ENCODE peak calls at places on chromosomes 1 and 21, in seven cellular contexts. C, O, J, I, L, W and F are unnamed samples.

GRCh38 chr1:221839794-221840395 is 98.0 kb upstream of the DUSP10 start:
- DNase-seq in C (peak), O (no peak), J (peak), I (no peak), L (peak), W (no peak), F (peak)

GRCh38 chr21:35050348-35051286 is 1.5 kb upstream of the RUNX1 start:
- DNase-seq in C (peak), O (no peak), J (peak), I (no peak), L (no peak), W (no peak), F (no peak)

GRCh38 chr1:173853074-173853473 is 14.7 kb downstream of the GAS5 start:
- DNase-seq in C (peak), O (no peak), J (peak), I (no peak), L (no peak), W (no peak), F (no peak)

GRCh38 chr1:42035205-42035829 is 116.6 kb upstream of the HIVEP3 start:
- DNase-seq in C (peak), O (no peak), J (peak), I (no peak), L (no peak), W (peak), F (peak)

GRCh38 chr1:59107516-59107915 is 189.4 kb upstream of the FGGY start:
- DNase-seq in C (no peak), O (no peak), J (no peak), I (no peak), L (no peak), W (no peak), F (no peak)

GRCh38 chr21:41466024-41466820 is 40.2 kb downstream of the MX1 start:
- DNase-seq in C (no peak), O (no peak), J (peak), I (no peak), L (no peak), W (no peak), F (no peak)

GRCh38 chr21:34522284-34522683 is 10.3 kb upstream of the KCNE1 start:
- DNase-seq in C (no peak), O (no peak), J (no peak), I (no peak), L (no peak), W (no peak), F (no peak)

GRCh38 chr1:104488296-104489015 is 738.8 kb downstream of the AMY1C start:
- DNase-seq in C (no peak), O (no peak), J (no peak), I (no peak), L (no peak), W (no peak), F (no peak)

GRCh38 chr1:155911156-155912055 is at the start of gene RIT1:
- DNase-seq in C (peak), O (no peak), J (peak), I (peak), L (peak), W (peak), F (peak)

GRCh38 chr21:22900511-22900910 is 1902.3 kb downstream of the NCAM2 start:
- DNase-seq in C (no peak), O (no peak), J (no peak), I (no peak), L (no peak), W (no peak), F (no peak)

GRCh38 chr1:11318982-11319381 is 46.0 kb downstream of the UBIAD1 start:
- DNase-seq in C (no peak), O (no peak), J (no peak), I (no peak), L (no peak), W (no peak), F (no peak)

GRCh38 chr1:183636783-183637182 is 1.2 kb upstream of the ARPC5 start:
- DNase-seq in C (no peak), O (no peak), J (no peak), I (no peak), L (no peak), W (no peak), F (no peak)

GRCh38 chr1:206713070-206713469 is 28.4 kb downstream of the MAPKAPK2 start:
- DNase-seq in C (no peak), O (no peak), J (no peak), I (no peak), L (no peak), W (no peak), F (no peak)

GRCh38 chr1:53284224-53285020 is 43.4 kb downstream of the LRP8 start:
- DNase-seq in C (no peak), O (no peak), J (no peak), I (no peak), L (no peak), W (no peak), F (no peak)

GRCh38 chr21:39141502-39141901 is 41.7 kb downstream of the PSMG1 start:
- DNase-seq in C (no peak), O (no peak), J (peak), I (no peak), L (no peak), W (no peak), F (no peak)

GRCh38 chr1:234611153-234611798 is 1.3 kb upstream of the IRF2BP2 start:
- DNase-seq in C (peak), O (peak), J (peak), I (peak), L (no peak), W (no peak), F (peak)

GRCh38 chr21:41622831-41623548 is 115.0 kb upstream of the TMPRSS2 start:
- DNase-seq in C (no peak), O (no peak), J (peak), I (no peak), L (no peak), W (no peak), F (peak)

GRCh38 chr1:78005755-78006154 is 1.0 kb downstream of the DNAJB4 start:
- DNase-seq in C (peak), O (no peak), J (peak), I (peak), L (no peak), W (peak), F (peak)

GRCh38 chr1:65412256-65412983 is 8.0 kb upstream of the LEPR start:
- DNase-seq in C (no peak), O (no peak), J (no peak), I (no peak), L (no peak), W (no peak), F (peak)

GRCh38 chr21:34520769-34521508 is 8.9 kb upstream of the KCNE1 start:
- DNase-seq in C (no peak), O (no peak), J (no peak), I (no peak), L (no peak), W (no peak), F (no peak)

GRCh38 chr1:230548357-230548756 is 93.9 kb upstream of the COG2 start:
- DNase-seq in C (no peak), O (no peak), J (no peak), I (no peak), L (no peak), W (no peak), F (no peak)

GRCh38 chr1:70866522-70867256 is 180.9 kb downstream of the PTGER3 start:
- DNase-seq in C (no peak), O (no peak), J (no peak), I (no peak), L (no peak), W (no peak), F (no peak)

GRCh38 chr21:33039542-33039941 is 13.8 kb downstream of the OLIG2 start:
- DNase-seq in C (no peak), O (no peak), J (no peak), I (no peak), L (no peak), W (peak), F (no peak)

GRCh38 chr1:47764461-47765046 is 232.6 kb downstream of the TRABD2B start:
- DNase-seq in C (no peak), O (no peak), J (no peak), I (no peak), L (no peak), W (no peak), F (no peak)

GRCh38 chr1:23627065-23627464 is 64.5 kb upstream of the RPL11 start:
- DNase-seq in C (no peak), O (no peak), J (no peak), I (peak), L (peak), W (no peak), F (no peak)

GRCh38 chr1:44147582-44147981 is 6.2 kb upstream of the KLF18 start:
- DNase-seq in C (no peak), O (no peak), J (no peak), I (no peak), L (no peak), W (no peak), F (no peak)

GRCh38 chr1:234535763-234536515 is 57.0 kb upstream of the TARBP1 start:
- DNase-seq in C (no peak), O (no peak), J (peak), I (no peak), L (no peak), W (no peak), F (no peak)

GRCh38 chr1:233607252-233608119 is 6.4 kb upstream of the KCNK1 start:
- DNase-seq in C (no peak), O (no peak), J (peak), I (no peak), L (no peak), W (no peak), F (no peak)

GRCh38 chr1:31214316-31215082 is 25.2 kb downstream of the NKAIN1 start:
- DNase-seq in C (no peak), O (no peak), J (no peak), I (no peak), L (no peak), W (no peak), F (no peak)

GRCh38 chr21:37758997-37759396 is 157.3 kb downstream of the KCNJ6 start:
- DNase-seq in C (peak), O (no peak), J (peak), I (no peak), L (no peak), W (no peak), F (peak)

GRCh38 chr1:235918032-235918431 is 51.3 kb upstream of the LYST start:
- DNase-seq in C (no peak), O (no peak), J (no peak), I (no peak), L (no peak), W (no peak), F (no peak)